ENCODE peak calls at places on chromosomes 7 and 10, in five cellular contexts. One of them, this sample, is unnamed.

GRCh38 chr10:128386231-128386630 is 260.0 kb upstream of the MKI67 start:
- DNase-seq in T-helper 1 cell: no peak
- DNase-seq in Jurkat, Clone E6-1: no peak
- DNase-seq in COR-L47: no peak
- DNase-seq in bronchial epithelial cell: no peak
- DNase-seq in this sample: no peak

GRCh38 chr10:93762979-93763391 is 5.2 kb downstream of the LGI1 start:
- DNase-seq in Jurkat, Clone E6-1: no peak
- DNase-seq in bronchial epithelial cell: peak
- DNase-seq in COR-L47: no peak
- DNase-seq in T-helper 1 cell: no peak
- DNase-seq in this sample: no peak

GRCh38 chr10:98012654-98013053 is 17.8 kb downstream of the CRTAC1 start:
- DNase-seq in bronchial epithelial cell: no peak
- DNase-seq in COR-L47: no peak
- DNase-seq in Jurkat, Clone E6-1: no peak
- DNase-seq in T-helper 1 cell: no peak
- DNase-seq in this sample: no peak

GRCh38 chr7:158588085-158588877 is 658 bp upstream of the PTPRN2 start:
- DNase-seq in Jurkat, Clone E6-1: no peak
- DNase-seq in COR-L47: no peak
- DNase-seq in bronchial epithelial cell: no peak
- DNase-seq in T-helper 1 cell: no peak
- DNase-seq in this sample: no peak

GRCh38 chr7:35825984-35826383 is 25.1 kb downstream of the SEPTIN7 start:
- DNase-seq in T-helper 1 cell: no peak
- DNase-seq in COR-L47: no peak
- DNase-seq in Jurkat, Clone E6-1: no peak
- DNase-seq in bronchial epithelial cell: no peak
- DNase-seq in this sample: peak

GRCh38 chr10:113709221-113709838 is 29.6 kb downstream of the CASP7 start:
- DNase-seq in COR-L47: peak
- DNase-seq in T-helper 1 cell: no peak
- DNase-seq in bronchial epithelial cell: peak
- DNase-seq in Jurkat, Clone E6-1: no peak
- DNase-seq in this sample: no peak

GRCh38 chr10:28375399-28376354 is 72.8 kb upstream of the MPP7 start:
- DNase-seq in T-helper 1 cell: no peak
- DNase-seq in COR-L47: no peak
- DNase-seq in bronchial epithelial cell: peak
- DNase-seq in Jurkat, Clone E6-1: no peak
- DNase-seq in this sample: peak

GRCh38 chr10:37434091-37434490 is 308.7 kb downstream of the ANKRD30A start:
- DNase-seq in Jurkat, Clone E6-1: no peak
- DNase-seq in bronchial epithelial cell: peak
- DNase-seq in COR-L47: no peak
- DNase-seq in T-helper 1 cell: no peak
- DNase-seq in this sample: peak

GRCh38 chr7:109386959-109387358 is 817.3 kb downstream of the DNAJB9 start:
- DNase-seq in COR-L47: no peak
- DNase-seq in T-helper 1 cell: no peak
- DNase-seq in bronchial epithelial cell: no peak
- DNase-seq in Jurkat, Clone E6-1: no peak
- DNase-seq in this sample: no peak

GRCh38 chr10:58066126-58066525 is 201.6 kb downstream of the IPMK start:
- DNase-seq in T-helper 1 cell: no peak
- DNase-seq in bronchial epithelial cell: no peak
- DNase-seq in Jurkat, Clone E6-1: no peak
- DNase-seq in COR-L47: no peak
- DNase-seq in this sample: no peak

GRCh38 chr7:2523941-2524807 is 4.6 kb downstream of the LFNG start:
- DNase-seq in bronchial epithelial cell: peak
- DNase-seq in Jurkat, Clone E6-1: no peak
- DNase-seq in COR-L47: peak
- DNase-seq in T-helper 1 cell: no peak
- DNase-seq in this sample: peak

GRCh38 chr7:40658731-40659130 is 523.9 kb downstream of the SUGCT start:
- DNase-seq in Jurkat, Clone E6-1: no peak
- DNase-seq in T-helper 1 cell: no peak
- DNase-seq in COR-L47: no peak
- DNase-seq in bronchial epithelial cell: peak
- DNase-seq in this sample: no peak

GRCh38 chr10:16117305-16117695 is 257.0 kb upstream of the MINDY3 start:
- DNase-seq in COR-L47: no peak
- DNase-seq in T-helper 1 cell: no peak
- DNase-seq in bronchial epithelial cell: no peak
- DNase-seq in Jurkat, Clone E6-1: no peak
- DNase-seq in this sample: no peak

GRCh38 chr10:43739171-43739570 is 90.5 kb upstream of the ZNF32 start:
- DNase-seq in Jurkat, Clone E6-1: no peak
- DNase-seq in bronchial epithelial cell: no peak
- DNase-seq in T-helper 1 cell: no peak
- DNase-seq in COR-L47: no peak
- DNase-seq in this sample: no peak

GRCh38 chr10:97412891-97413304 is 11.8 kb upstream of the RRP12 start:
- DNase-seq in bronchial epithelial cell: peak
- DNase-seq in COR-L47: no peak
- DNase-seq in Jurkat, Clone E6-1: no peak
- DNase-seq in T-helper 1 cell: no peak
- DNase-seq in this sample: no peak

GRCh38 chr10:110600487-110601101 is 33.1 kb downstream of the SMC3 start:
- DNase-seq in Jurkat, Clone E6-1: peak
- DNase-seq in T-helper 1 cell: no peak
- DNase-seq in COR-L47: peak
- DNase-seq in bronchial epithelial cell: peak
- DNase-seq in this sample: peak

GRCh38 chr10:22737587-22737986 is 23.2 kb upstream of the PIP4K2A start:
- DNase-seq in bronchial epithelial cell: peak
- DNase-seq in T-helper 1 cell: no peak
- DNase-seq in COR-L47: no peak
- DNase-seq in Jurkat, Clone E6-1: no peak
- DNase-seq in this sample: peak

GRCh38 chr10:132667613-132668394 is 118.1 kb downstream of the NKX6-2 start:
- DNase-seq in Jurkat, Clone E6-1: no peak
- DNase-seq in bronchial epithelial cell: peak
- DNase-seq in T-helper 1 cell: no peak
- DNase-seq in COR-L47: peak
- DNase-seq in this sample: no peak

GRCh38 chr7:29297194-29297890 is 102.8 kb downstream of the CHN2 start:
- DNase-seq in bronchial epithelial cell: no peak
- DNase-seq in T-helper 1 cell: no peak
- DNase-seq in COR-L47: no peak
- DNase-seq in Jurkat, Clone E6-1: no peak
- DNase-seq in this sample: no peak

GRCh38 chr7:6160191-6160623 is 112.2 kb downstream of the CYTH3 start:
- DNase-seq in Jurkat, Clone E6-1: no peak
- DNase-seq in T-helper 1 cell: no peak
- DNase-seq in COR-L47: no peak
- DNase-seq in bronchial epithelial cell: peak
- DNase-seq in this sample: peak

GRCh38 chr7:2237109-2237602 is 4.4 kb upstream of the MAD1L1 start:
- DNase-seq in COR-L47: no peak
- DNase-seq in T-helper 1 cell: no peak
- DNase-seq in Jurkat, Clone E6-1: no peak
- DNase-seq in bronchial epithelial cell: peak
- DNase-seq in this sample: peak

GRCh38 chr7:135167360-135167759 is 3.1 kb downstream of the CYREN start:
- DNase-seq in COR-L47: no peak
- DNase-seq in bronchial epithelial cell: no peak
- DNase-seq in Jurkat, Clone E6-1: no peak
- DNase-seq in T-helper 1 cell: no peak
- DNase-seq in this sample: no peak

GRCh38 chr7:113622796-113623195 is 296.0 kb downstream of the PPP1R3A start:
- DNase-seq in T-helper 1 cell: no peak
- DNase-seq in COR-L47: no peak
- DNase-seq in bronchial epithelial cell: peak
- DNase-seq in Jurkat, Clone E6-1: no peak
- DNase-seq in this sample: no peak

GRCh38 chr7:51482976-51483375 is 166.4 kb upstream of the COBL start:
- DNase-seq in Jurkat, Clone E6-1: no peak
- DNase-seq in bronchial epithelial cell: no peak
- DNase-seq in COR-L47: no peak
- DNase-seq in T-helper 1 cell: no peak
- DNase-seq in this sample: no peak

GRCh38 chr10:14612873-14613569 is 161.7 kb downstream of the FAM107B start:
- DNase-seq in T-helper 1 cell: no peak
- DNase-seq in COR-L47: no peak
- DNase-seq in bronchial epithelial cell: no peak
- DNase-seq in Jurkat, Clone E6-1: no peak
- DNase-seq in this sample: no peak

GRCh38 chr10:76456190-76456589 is 1024.8 kb downstream of the LRMDA start:
- DNase-seq in T-helper 1 cell: no peak
- DNase-seq in COR-L47: no peak
- DNase-seq in Jurkat, Clone E6-1: no peak
- DNase-seq in bronchial epithelial cell: peak
- DNase-seq in this sample: no peak

GRCh38 chr10:37780536-37780935 is 76.9 kb downstream of the ZNF248 start:
- DNase-seq in T-helper 1 cell: no peak
- DNase-seq in Jurkat, Clone E6-1: no peak
- DNase-seq in bronchial epithelial cell: no peak
- DNase-seq in COR-L47: no peak
- DNase-seq in this sample: no peak

GRCh38 chr7:45184326-45185027 is 26.9 kb downstream of the RAMP3 start:
- DNase-seq in T-helper 1 cell: no peak
- DNase-seq in bronchial epithelial cell: no peak
- DNase-seq in Jurkat, Clone E6-1: no peak
- DNase-seq in COR-L47: no peak
- DNase-seq in this sample: no peak

GRCh38 chr10:77165445-77166316 is 471.9 kb downstream of the KCNMA1 start:
- DNase-seq in T-helper 1 cell: no peak
- DNase-seq in Jurkat, Clone E6-1: peak
- DNase-seq in COR-L47: peak
- DNase-seq in bronchial epithelial cell: peak
- DNase-seq in this sample: peak

GRCh38 chr10:104734408-104734807 is 93.3 kb downstream of the SORCS3 start:
- DNase-seq in COR-L47: no peak
- DNase-seq in Jurkat, Clone E6-1: no peak
- DNase-seq in T-helper 1 cell: no peak
- DNase-seq in bronchial epithelial cell: peak
- DNase-seq in this sample: no peak

GRCh38 chr10:90968448-90969086 is 47.7 kb upstream of the ANKRD1 start:
- DNase-seq in T-helper 1 cell: no peak
- DNase-seq in COR-L47: no peak
- DNase-seq in Jurkat, Clone E6-1: no peak
- DNase-seq in bronchial epithelial cell: no peak
- DNase-seq in this sample: peak

GRCh38 chr7:128887169-128888038 is 23.1 kb downstream of the KCP start:
- DNase-seq in COR-L47: no peak
- DNase-seq in bronchial epithelial cell: no peak
- DNase-seq in T-helper 1 cell: no peak
- DNase-seq in Jurkat, Clone E6-1: no peak
- DNase-seq in this sample: no peak

GRCh38 chr10:84548869-84549268 is 220.5 kb downstream of the CCSER2 start:
- DNase-seq in Jurkat, Clone E6-1: no peak
- DNase-seq in bronchial epithelial cell: no peak
- DNase-seq in T-helper 1 cell: no peak
- DNase-seq in COR-L47: no peak
- DNase-seq in this sample: no peak

GRCh38 chr10:101848408-101848807 is 4.8 kb upstream of the KCNIP2 start:
- DNase-seq in COR-L47: no peak
- DNase-seq in bronchial epithelial cell: no peak
- DNase-seq in T-helper 1 cell: no peak
- DNase-seq in Jurkat, Clone E6-1: no peak
- DNase-seq in this sample: no peak

GRCh38 chr7:24192053-24192452 is 91.9 kb upstream of the NPY start:
- DNase-seq in T-helper 1 cell: no peak
- DNase-seq in bronchial epithelial cell: peak
- DNase-seq in COR-L47: no peak
- DNase-seq in Jurkat, Clone E6-1: no peak
- DNase-seq in this sample: no peak

GRCh38 chr10:25522946-25523608 is 348.3 kb downstream of the GPR158 start:
- DNase-seq in Jurkat, Clone E6-1: no peak
- DNase-seq in COR-L47: no peak
- DNase-seq in bronchial epithelial cell: peak
- DNase-seq in T-helper 1 cell: no peak
- DNase-seq in this sample: peak

GRCh38 chr10:839550-840205 is 91.8 kb downstream of the LARP4B start:
- DNase-seq in T-helper 1 cell: no peak
- DNase-seq in Jurkat, Clone E6-1: no peak
- DNase-seq in COR-L47: no peak
- DNase-seq in bronchial epithelial cell: no peak
- DNase-seq in this sample: no peak

GRCh38 chr7:19713676-19714075 is 4.8 kb upstream of the POLR1F start:
- DNase-seq in bronchial epithelial cell: peak
- DNase-seq in Jurkat, Clone E6-1: peak
- DNase-seq in T-helper 1 cell: peak
- DNase-seq in COR-L47: peak
- DNase-seq in this sample: peak